ENCODE peak calls at places on chromosomes 1 and 21, in eight cellular contexts. R is LNCaP clone FGC, L is BE2C, W is body of pancreas, S is tibial nerve, C is A673, T is thoracic aorta, A is IMR-90. J is an unnamed sample.

GRCh38 chr1:23477359-23478144 is 6.4 kb downstream of the ASAP3 start:
- DNase-seq in C (no peak), A (no peak), R (no peak), S (no peak), T (no peak), L (no peak), W (no peak), J (no peak)

GRCh38 chr1:213014642-213015041 is 1.0 kb downstream of the ANGEL2 start:
- DNase-seq in T (no peak), A (peak), L (peak), R (no peak), W (no peak), S (no peak), C (peak), J (peak)

GRCh38 chr1:94876362-94876761 is 50.5 kb downstream of the CNN3 start:
- DNase-seq in L (no peak), T (no peak), S (no peak), A (peak), R (no peak), W (no peak), C (no peak), J (no peak)

GRCh38 chr1:14009576-14009975 is 309.6 kb downstream of the PRDM2 start:
- DNase-seq in S (no peak), R (no peak), L (no peak), W (no peak), A (no peak), T (no peak), C (no peak), J (no peak)

GRCh38 chr1:40438391-40439015 is 11.8 kb upstream of the ZFP69B start:
- DNase-seq in T (no peak), R (no peak), L (peak), S (peak), C (peak), W (peak), A (peak), J (peak)

GRCh38 chr1:35030338-35031102 is 1.2 kb downstream of the ZMYM6 start:
- DNase-seq in W (no peak), A (no peak), S (peak), L (no peak), C (no peak), R (no peak), T (no peak), J (no peak)

GRCh38 chr1:18199462-18199861 is 91.9 kb downstream of the IGSF21 start:
- DNase-seq in R (no peak), T (no peak), L (peak), S (no peak), W (no peak), C (no peak), A (no peak), J (no peak)

GRCh38 chr1:7149080-7149838 is 364.0 kb downstream of the CAMTA1 start:
- DNase-seq in W (peak), S (no peak), R (no peak), C (no peak), L (no peak), T (no peak), A (no peak), J (no peak)

GRCh38 chr1:51926171-51926812 is 47.8 kb upstream of the NRDC start:
- DNase-seq in L (peak), C (peak), A (peak), S (no peak), R (no peak), W (no peak), T (no peak), J (peak)

GRCh38 chr1:2413495-2414296 is 1.3 kb upstream of the PEX10 start:
- DNase-seq in S (no peak), L (peak), T (no peak), W (no peak), C (no peak), A (no peak), R (no peak), J (no peak)

GRCh38 chr1:11653101-11653601 is 1.1 kb downstream of the FBXO2 start:
- DNase-seq in R (no peak), L (no peak), C (no peak), W (peak), T (no peak), A (peak), S (no peak), J (no peak)

GRCh38 chr1:63821650-63822049 is 47.8 kb downstream of the ROR1 start:
- DNase-seq in S (no peak), R (no peak), C (peak), W (peak), A (peak), T (no peak), L (no peak), J (peak)

GRCh38 chr1:161200992-161201827 is 957 bp upstream of the NDUFS2 start:
- DNase-seq in W (peak), S (peak), T (no peak), C (no peak), L (no peak), R (no peak), A (peak), J (peak)

GRCh38 chr1:90616395-90616794 is 100.7 kb downstream of the BARHL2 start:
- DNase-seq in L (peak), W (peak), S (no peak), A (no peak), T (no peak), R (no peak), C (peak), J (no peak)

GRCh38 chr1:227742738-227743715 is 7.8 kb downstream of the SNAP47 start:
- DNase-seq in W (no peak), T (no peak), C (no peak), R (no peak), S (no peak), A (no peak), L (no peak), J (no peak)

GRCh38 chr1:53637726-53638640 is 101.0 kb downstream of the GLIS1 start:
- DNase-seq in R (no peak), S (no peak), T (no peak), L (no peak), W (no peak), C (no peak), A (no peak), J (no peak)

GRCh38 chr21:35198004-35198403 is 148.9 kb upstream of the RUNX1 start:
- DNase-seq in S (no peak), C (no peak), W (no peak), R (no peak), L (no peak), T (no peak), A (peak), J (peak)

GRCh38 chr1:162942903-162943567 is 82.1 kb upstream of the CCDC190 start:
- DNase-seq in A (peak), C (peak), R (no peak), S (no peak), L (no peak), W (no peak), T (no peak), J (peak)

GRCh38 chr1:225532240-225532944 is 104.6 kb upstream of the LBR start:
- DNase-seq in S (no peak), R (no peak), C (no peak), L (no peak), T (no peak), A (no peak), W (no peak), J (no peak)

GRCh38 chr21:36799869-36800268 is 101.0 kb downstream of the SIM2 start:
- DNase-seq in S (no peak), W (no peak), T (no peak), A (peak), L (no peak), C (no peak), R (no peak), J (peak)

GRCh38 chr21:26769613-26770188 is 75.5 kb downstream of the ADAMTS1 start:
- DNase-seq in L (peak), C (peak), T (no peak), W (peak), S (peak), R (peak), A (peak), J (peak)

GRCh38 chr1:2229921-2230700 is 2.0 kb downstream of the SKI start:
- DNase-seq in R (no peak), L (no peak), S (no peak), A (peak), W (peak), T (no peak), C (peak), J (peak)

DNA sequence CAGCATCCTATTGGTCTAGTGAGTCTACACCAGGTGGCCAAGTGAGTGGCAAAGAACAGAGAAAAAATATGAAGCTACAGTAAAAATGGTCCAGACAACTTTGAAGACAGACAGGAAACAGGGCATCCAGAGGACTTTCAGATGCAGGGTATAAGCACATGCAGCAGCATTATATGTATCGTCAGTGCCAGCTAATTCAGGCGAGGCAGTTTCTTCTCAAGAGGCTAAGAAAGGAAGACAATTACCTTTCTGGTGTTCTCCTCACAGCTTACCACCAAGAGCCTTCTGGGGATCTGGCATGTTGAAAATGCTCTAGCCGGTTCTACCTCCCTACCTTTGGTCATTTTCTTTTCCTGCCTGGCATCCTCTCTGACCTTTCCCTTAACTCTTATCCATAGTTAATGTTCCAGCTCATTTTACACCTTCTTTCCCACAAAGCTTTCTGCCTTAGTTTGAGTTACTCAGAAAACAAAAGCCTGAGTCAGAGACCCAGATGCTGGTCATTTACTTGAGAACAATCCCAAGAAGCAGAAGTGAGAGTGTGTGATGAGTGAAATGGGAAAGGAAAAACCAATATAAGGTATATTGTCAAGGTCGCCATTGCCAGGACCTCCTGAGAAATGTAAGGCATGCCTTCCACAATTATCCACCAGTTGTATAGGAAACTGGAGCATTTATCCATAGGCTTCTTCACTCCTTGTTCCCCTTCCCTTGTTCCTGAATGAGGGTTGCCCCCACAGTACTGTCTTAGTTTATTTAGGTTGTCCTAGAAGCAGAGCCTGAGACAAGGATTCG is 444.1 kb downstream of the PLPP3 start:
- DNase-seq in W (no peak), T (no peak), A (peak), L (no peak), S (no peak), R (no peak), C (no peak), J (no peak)
- TF ChIP-seq CTCF in W (no peak), T (no peak), A (no peak), L (no peak), S (no peak), R (no peak), C (no peak), J (no peak)

GRCh38 chr1:168381850-168382249 is 101.2 kb downstream of the TBX19 start:
- DNase-seq in S (no peak), W (no peak), R (no peak), A (no peak), L (no peak), C (no peak), T (no peak), J (no peak)
- H3K4me3 ChIP-seq in S (no peak), W (no peak), R (no peak), A (no peak), L (no peak), C (no peak), T (no peak), J (no peak)

GRCh38 chr1:215081566-215082531 is 688 bp upstream of the KCNK2 start:
- DNase-seq in R (no peak), A (peak), L (peak), C (no peak), T (no peak), W (no peak), S (no peak), J (peak)

GRCh38 chr1:215079456-215079855 is 3.1 kb upstream of the KCNK2 start:
- DNase-seq in W (no peak), S (no peak), A (peak), R (no peak), T (no peak), L (no peak), C (no peak), J (peak)

GRCh38 chr1:215071078-215071477 is 11.5 kb upstream of the KCNK2 start:
- DNase-seq in W (no peak), S (no peak), C (no peak), L (no peak), T (no peak), R (no peak), A (no peak), J (no peak)

DNA sequence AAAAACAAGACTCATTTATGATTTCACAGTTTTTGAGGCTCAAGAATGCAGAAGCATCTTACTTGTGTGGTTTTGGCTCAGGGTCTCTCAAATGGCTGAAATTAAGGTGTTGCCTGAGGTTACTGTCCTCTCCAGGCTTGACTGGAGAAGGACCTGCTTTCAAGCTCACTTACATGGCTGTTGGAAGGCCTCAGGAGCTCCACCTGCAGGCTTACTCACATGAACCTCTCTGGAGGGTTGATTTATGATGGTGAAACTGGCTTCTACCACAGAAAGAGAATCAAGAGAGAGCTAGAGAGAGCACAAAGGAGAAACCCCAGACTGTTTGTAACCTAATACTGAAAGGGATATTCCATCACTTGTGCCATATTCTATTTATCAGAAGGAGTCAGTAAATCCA is 6.2 kb upstream of the KCNK2 start:
- DNase-seq in R (no peak), C (peak), S (no peak), W (no peak), L (peak), T (no peak), A (peak), J (peak)
- TF ChIP-seq CTCF in R (peak), C (peak), S (no peak), W (no peak), L (peak), T (no peak), A (peak), J (peak)

GRCh38 chr1:168340796-168341510 is 60.3 kb downstream of the TBX19 start:
- DNase-seq in A (no peak), C (no peak), R (no peak), T (no peak), W (no peak), L (no peak), S (no peak), J (no peak)

GRCh38 chr1:168343566-168343965 is 62.9 kb downstream of the TBX19 start:
- DNase-seq in W (no peak), S (no peak), T (no peak), R (no peak), A (no peak), L (no peak), C (peak), J (no peak)

GRCh38 chr1:168345939-168346338 is 65.3 kb downstream of the TBX19 start:
- DNase-seq in W (no peak), A (no peak), T (no peak), L (no peak), C (no peak), S (no peak), R (no peak), J (no peak)

GRCh38 chr1:168341576-168341975 is 60.9 kb downstream of the TBX19 start:
- DNase-seq in S (no peak), T (no peak), L (no peak), C (no peak), A (peak), W (no peak), R (no peak), J (no peak)

GRCh38 chr1:168342572-168343280 is 62.0 kb downstream of the TBX19 start:
- DNase-seq in T (peak), A (peak), R (peak), C (peak), W (peak), L (peak), S (peak), J (peak)
- H3K4me3 ChIP-seq in T (peak), A (no peak), R (no peak), C (peak), W (no peak), L (peak), S (peak), J (peak)

GRCh38 chr21:42117229-42118048 is 46.3 kb downstream of the UMODL1 start:
- DNase-seq in W (peak), S (peak), L (peak), A (peak), C (peak), T (peak), R (peak), J (peak)
- TF ChIP-seq CTCF in W (peak), S (peak), L (peak), A (peak), C (peak), T (peak), R (peak), J (peak)

GRCh38 chr1:22053018-22053860 is 730 bp downstream of the CDC42 start:
- DNase-seq in S (no peak), C (peak), L (peak), A (peak), R (peak), W (peak), T (no peak), J (peak)

GRCh38 chr1:22053861-22054770 is 1.6 kb downstream of the CDC42 start:
- DNase-seq in R (no peak), L (no peak), S (no peak), C (no peak), A (peak), W (no peak), T (no peak), J (peak)

GRCh38 chr1:22056921-22057320 is 4.4 kb downstream of the CDC42 start:
- DNase-seq in R (no peak), S (no peak), W (no peak), T (no peak), L (no peak), A (no peak), C (no peak), J (no peak)

GRCh38 chr1:22056043-22056442 is 3.5 kb downstream of the CDC42 start:
- DNase-seq in T (no peak), R (no peak), S (no peak), C (no peak), A (peak), W (no peak), L (no peak), J (peak)

GRCh38 chr1:22055463-22055862 is 3.0 kb downstream of the CDC42 start:
- DNase-seq in C (no peak), R (no peak), W (no peak), L (no peak), A (no peak), T (no peak), S (no peak), J (no peak)
- H3K4me3 ChIP-seq in C (no peak), R (no peak), W (no peak), L (no peak), A (no peak), T (peak), S (peak), J (peak)

DNA sequence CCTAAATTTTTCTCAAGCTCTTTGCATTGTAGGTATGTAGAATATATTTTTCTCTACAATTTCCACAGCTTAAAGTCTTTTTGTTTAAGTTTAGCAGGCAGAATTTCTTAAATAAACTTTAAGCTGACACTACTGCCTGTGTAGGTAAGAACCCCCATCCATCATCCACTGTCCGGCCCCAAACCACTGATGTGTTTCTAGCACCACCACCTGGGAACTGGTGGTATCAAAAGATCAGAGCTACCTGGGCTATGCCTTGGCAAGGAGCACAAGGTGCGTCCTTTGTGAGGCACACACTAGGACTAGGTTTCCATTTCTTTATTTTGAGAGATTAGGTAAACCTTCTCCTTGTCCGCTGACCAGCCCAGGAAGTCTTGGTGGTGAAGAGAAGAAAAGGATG is 10.5 kb upstream of the LELP1 start:
- DNase-seq in A (no peak), S (no peak), R (no peak), T (no peak), W (peak), C (peak), L (no peak), J (no peak)
- TF ChIP-seq CTCF in A (no peak), S (no peak), R (peak), T (no peak), W (peak), C (peak), L (peak), J (no peak)

GRCh38 chr1:37243368-37244082 is 209.2 kb upstream of the GRIK3 start:
- DNase-seq in T (no peak), W (no peak), A (no peak), L (no peak), S (no peak), R (no peak), C (no peak), J (no peak)

GRCh38 chr1:37244815-37245214 is 210.5 kb upstream of the GRIK3 start:
- DNase-seq in S (no peak), C (no peak), L (no peak), A (no peak), R (no peak), W (no peak), T (no peak), J (no peak)

GRCh38 chr1:37246631-37247030 is 212.3 kb upstream of the GRIK3 start:
- DNase-seq in T (no peak), R (no peak), S (no peak), C (no peak), L (no peak), W (no peak), A (no peak), J (no peak)

GRCh38 chr1:37242501-37242900 is 208.2 kb upstream of the GRIK3 start:
- DNase-seq in W (no peak), S (no peak), T (no peak), R (no peak), L (no peak), C (no peak), A (no peak), J (no peak)

DNA sequence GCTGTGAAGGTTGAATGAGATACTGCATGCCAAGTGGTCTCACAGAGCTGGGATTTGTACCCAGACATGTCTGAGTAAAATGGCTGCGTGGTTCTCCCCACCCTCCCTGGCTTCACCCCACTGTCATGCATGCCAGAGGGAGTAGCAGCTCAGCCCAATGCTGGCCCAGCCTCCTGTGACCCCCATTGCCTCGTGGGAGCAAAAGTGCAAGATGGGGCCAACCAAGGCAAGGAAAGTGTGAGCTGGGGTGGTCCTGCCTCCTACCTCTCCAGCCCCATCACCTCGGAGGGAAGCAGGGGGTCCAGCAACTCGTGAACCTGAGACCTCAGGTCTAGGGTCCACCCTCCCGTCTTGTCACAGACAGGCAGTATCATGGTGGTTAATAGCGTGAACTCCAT is 209.8 kb upstream of the GRIK3 start:
- DNase-seq in A (no peak), R (no peak), C (no peak), T (no peak), W (no peak), S (no peak), L (no peak), J (no peak)
- H3K4me3 ChIP-seq in A (no peak), R (no peak), C (no peak), T (no peak), W (no peak), S (no peak), L (no peak), J (no peak)

GRCh38 chr1:10509823-10510509 is 35.2 kb downstream of the PEX14 start:
- DNase-seq in R (no peak), L (no peak), A (no peak), W (no peak), T (no peak), C (peak), S (no peak), J (no peak)

GRCh38 chr1:10507111-10507879 is 32.5 kb downstream of the PEX14 start:
- DNase-seq in T (peak), L (peak), R (no peak), W (peak), S (peak), C (peak), A (peak), J (peak)

GRCh38 chr1:10508511-10508951 is 33.8 kb downstream of the PEX14 start:
- DNase-seq in C (no peak), S (no peak), T (no peak), R (no peak), A (peak), L (peak), W (no peak), J (peak)

GRCh38 chr1:10504259-10504658 is 29.5 kb downstream of the PEX14 start:
- DNase-seq in R (no peak), A (no peak), S (no peak), L (no peak), C (no peak), W (no peak), T (no peak), J (no peak)

GRCh38 chr1:10506677-10507047 is 31.9 kb downstream of the PEX14 start:
- DNase-seq in A (no peak), R (no peak), T (no peak), C (no peak), S (no peak), W (no peak), L (no peak), J (no peak)
- TF ChIP-seq CTCF in A (no peak), R (no peak), T (no peak), C (no peak), S (no peak), W (no peak), L (no peak), J (no peak)